ENCODE peak calls at places on chromosomes 7 and 10, in five cellular contexts. Y, W, E, D and X are unnamed samples. For H3K9me3, the result is how much of the 10 kb centered on the place peaks cover.

GRCh38 chr10:96502561-96503267 is 11.0 kb downstream of the TLL2 start:
- DNase-seq in Y (no peak), E (no peak), D (no peak), W (no peak), X (no peak)

GRCh38 chr7:155371884-155372781 is 74.5 kb downstream of the INSIG1 start:
- DNase-seq in W (peak), D (no peak), Y (no peak), E (no peak), X (no peak)

GRCh38 chr7:127907110-127907509 is 124.1 kb downstream of the LRRC4 start:
- DNase-seq in Y (no peak), W (no peak), E (no peak), D (no peak), X (no peak)

GRCh38 chr7:156470399-156471320 is 169.9 kb upstream of the RNF32 start:
- DNase-seq in W (no peak), D (no peak), E (no peak), Y (no peak), X (no peak)

GRCh38 chr7:88757371-88757770 is 2.1 kb upstream of the ZNF804B start:
- DNase-seq in E (no peak), W (no peak), Y (no peak), D (no peak), X (no peak)

GRCh38 chr7:148286150-148286549 is 304.4 kb upstream of the C7orf33 start:
- DNase-seq in Y (no peak), E (no peak), D (no peak), W (no peak), X (no peak)

GRCh38 chr10:113336549-113337130 is 216.2 kb upstream of the HABP2 start:
- DNase-seq in D (no peak), W (no peak), E (no peak), Y (no peak), X (no peak)

GRCh38 chr7:115224923-115225322 is 303.0 kb downstream of the MDFIC start:
- DNase-seq in W (no peak), D (no peak), E (no peak), Y (no peak), X (no peak)

GRCh38 chr10:86971146-86971991 is 3.1 kb downstream of the ADIRF start:
- DNase-seq in W (peak), E (peak), Y (peak), D (peak), X (peak)

GRCh38 chr7:27243340-27244163 is 950 bp downstream of the EVX1 start:
- DNase-seq in E (no peak), Y (no peak), W (no peak), D (no peak), X (no peak)

GRCh38 chr10:129136866-129137415 is 330.1 kb upstream of the MGMT start:
- DNase-seq in D (no peak), E (no peak), Y (peak), W (no peak), X (no peak)

GRCh38 chr10:5665380-5666323 is 743 bp downstream of the ASB13 start:
- DNase-seq in W (peak), Y (no peak), E (no peak), D (no peak), X (no peak)

GRCh38 chr7:39758234-39758970 is 135.0 kb downstream of the RALA start:
- DNase-seq in Y (no peak), D (peak), W (peak), E (peak), X (no peak)

GRCh38 chr10:132446661-132447445 is 49.9 kb downstream of the PWWP2B start:
- DNase-seq in E (no peak), W (peak), D (no peak), Y (no peak), X (peak)

GRCh38 chr7:143417734-143418378 is 9.2 kb upstream of the EPHA1 start:
- DNase-seq in D (no peak), Y (no peak), E (no peak), W (no peak), X (no peak)

GRCh38 chr7:139650429-139651100 is 127.1 kb downstream of the CLEC2L start:
- DNase-seq in D (no peak), W (no peak), Y (no peak), E (peak), X (no peak)

GRCh38 chr7:27181176-27181520 is 3.9 kb downstream of the HOXA11 start:
- DNase-seq in D (no peak), Y (no peak), E (no peak), W (no peak), X (no peak)

GRCh38 chr10:11610151-11610854 is 1.1 kb downstream of the USP6NL start:
- DNase-seq in D (no peak), W (no peak), Y (no peak), E (no peak), X (no peak)

GRCh38 chr10:110405401-110405800 is 92.3 kb upstream of the DUSP5 start:
- DNase-seq in E (no peak), W (no peak), Y (no peak), D (no peak), X (no peak)

GRCh38 chr7:13990319-13990983 is 985 bp upstream of the ETV1 start:
- DNase-seq in E (peak), D (peak), W (peak), Y (no peak), X (no peak)

GRCh38 chr10:78028438-78029293 is 649 bp downstream of the POLR3A start:
- DNase-seq in D (no peak), W (no peak), Y (no peak), E (no peak), X (peak)

GRCh38 chr10:28256776-28257175 is 46.1 kb downstream of the MPP7 start:
- DNase-seq in W (no peak), D (no peak), Y (no peak), E (no peak), X (no peak)

GRCh38 chr10:99430116-99430450 is 341 bp downstream of the GOT1 start:
- DNase-seq in Y (no peak), W (no peak), D (no peak), E (no peak), X (no peak)

GRCh38 chr7:2670720-2671391 is 17.1 kb upstream of the AMZ1 start:
- DNase-seq in D (peak), Y (no peak), E (peak), W (peak), X (peak)

GRCh38 chr7:66865290-66865864 is 55.6 kb upstream of the TMEM248 start:
- DNase-seq in W (no peak), Y (no peak), E (no peak), D (no peak), X (no peak)

GRCh38 chr10:35554461-35555056 is 50.6 kb upstream of the GJD4 start:
- DNase-seq in E (no peak), Y (no peak), W (no peak), D (no peak), X (no peak)

GRCh38 chr7:50729962-50730361 is 52.7 kb downstream of the GRB10 start:
- DNase-seq in Y (no peak), E (no peak), D (no peak), W (no peak), X (no peak)

GRCh38 chr7:32891046-32891799 is at the start of gene KBTBD2:
- DNase-seq in D (peak), W (peak), Y (no peak), E (peak), X (peak)

GRCh38 chr7:88338521-88338920 is 31.8 kb upstream of the STEAP4 start:
- DNase-seq in D (no peak), W (no peak), E (no peak), Y (no peak), X (no peak)

GRCh38 chr7:132205515-132205914 is 370.8 kb downstream of the PLXNA4 start:
- DNase-seq in E (no peak), W (no peak), Y (no peak), D (no peak), X (no peak)

GRCh38 chr7:84792232-84792882 is 394.5 kb downstream of the SEMA3D start:
- DNase-seq in E (no peak), W (no peak), Y (no peak), D (no peak), X (no peak)

GRCh38 chr7:104299323-104299722 is 29.1 kb upstream of the LHFPL3 start:
- DNase-seq in W (no peak), D (no peak), E (no peak), Y (no peak), X (no peak)

GRCh38 chr7:30835396-30835915 is 64.2 kb downstream of the MINDY4 start:
- DNase-seq in Y (peak), E (no peak), D (no peak), W (no peak), X (no peak)
- H3K9me3 ChIP-seq in Y (under half), E (under half), D (under half), W (under half), X (under half)

GRCh38 chr7:4024133-4024532 is 658.0 kb upstream of the FOXK1 start:
- DNase-seq in E (no peak), W (no peak), D (no peak), Y (no peak), X (no peak)

GRCh38 chr7:4025694-4026615 is 656.1 kb upstream of the FOXK1 start:
- DNase-seq in D (no peak), Y (peak), E (no peak), W (no peak), X (no peak)

GRCh38 chr7:4026941-4027340 is 655.2 kb upstream of the FOXK1 start:
- DNase-seq in W (no peak), Y (peak), E (no peak), D (no peak), X (no peak)

GRCh38 chr7:4023502-4023901 is 658.6 kb upstream of the FOXK1 start:
- DNase-seq in Y (no peak), W (no peak), D (no peak), E (no peak), X (no peak)

DNA sequence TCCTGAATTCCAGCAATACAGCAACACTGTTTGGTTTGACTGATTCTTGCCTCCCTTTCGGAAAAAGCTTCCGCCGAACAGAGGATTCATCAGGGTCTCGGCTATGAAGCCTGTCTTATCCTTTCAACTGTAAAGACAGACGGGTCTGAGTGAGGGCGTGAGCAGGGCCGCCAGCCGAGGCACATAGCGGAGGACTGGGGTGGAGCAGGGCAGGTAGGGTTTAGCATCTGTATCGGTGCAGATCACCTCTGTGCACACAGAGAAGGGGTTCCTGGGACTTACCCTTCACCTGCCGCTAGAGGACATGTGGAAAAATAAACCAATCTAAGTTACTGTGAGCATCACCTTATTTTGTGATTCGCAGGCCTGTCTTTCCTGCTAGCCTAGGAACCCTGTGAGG is 656.9 kb upstream of the FOXK1 start:
- DNase-seq in Y (no peak), D (no peak), W (no peak), E (no peak), X (no peak)
- H3K9me3 ChIP-seq in Y (under half), D (under half), W (under half), E (under half), X (under half)

GRCh38 chr7:158296798-158297104 is 290.9 kb downstream of the PTPRN2 start:
- DNase-seq in D (no peak), W (no peak), E (no peak), Y (no peak), X (no peak)
- H3K9me3 ChIP-seq in D (under half), W (under half), E (under half), Y (under half), X (under half)

GRCh38 chr10:83606275-83606674 is 533.0 kb upstream of the GHITM start:
- DNase-seq in Y (no peak), E (no peak), W (no peak), D (no peak), X (no peak)
- H3K9me3 ChIP-seq in Y (under half), E (under half), W (under half), D (under half), X (under half)

GRCh38 chr7:157771689-157772088 is 434.9 kb downstream of the DNAJB6 start:
- DNase-seq in Y (no peak), W (no peak), D (no peak), E (no peak), X (no peak)
- H3K9me3 ChIP-seq in Y (under half), W (under half), D (under half), E (under half), X (under half)

GRCh38 chr7:11969627-11970026 is 137.6 kb upstream of the THSD7A start:
- DNase-seq in W (no peak), Y (no peak), D (no peak), E (no peak), X (no peak)
- H3K9me3 ChIP-seq in W (under half), Y (under half), D (under half), E (under half), X (under half)